ENCODE peak calls at places on chromosomes 7 and 10, in six cellular contexts. N is effector CD8-positive, alpha-beta T cell; T is thoracic aorta; J is germinal center; X is hypothalamus; U is stimulated activated naive CD8-positive, alpha-beta T cell treated with anti-CD3 and anti-CD28 coated beads, Interleukin-15, Interleukin-2, amounts not matched to agents 100 U/mL and 50 U/mL, for 24 hours. A is an unnamed sample.
A peak's percentile ranks its signal among the peaks of the same experiment; 100 is the strongest.

GRCh38 chr7:108613147-108613948 is 43.7 kb downstream of the DNAJB9 start:
- DNase-seq in U (no peak), N (no peak), J (peak; percentile 17), X (no peak), T (no peak), A (no peak)

GRCh38 chr7:29623976-29624375 is 60.3 kb downstream of the PRR15 start:
- DNase-seq in U (no peak), T (no peak), J (no peak), X (no peak), N (no peak), A (no peak)

GRCh38 chr7:136859798-136860197 is 8.7 kb upstream of the CHRM2 start:
- DNase-seq in J (no peak), T (no peak), N (no peak), X (no peak), U (no peak), A (no peak)

GRCh38 chr10:49163741-49164140 is 24.4 kb downstream of the TMEM273 start:
- DNase-seq in N (no peak), U (no peak), X (no peak), J (no peak), T (no peak), A (no peak)

GRCh38 chr7:110685899-110686298 is 405.0 kb upstream of the LRRN3 start:
- DNase-seq in N (no peak), U (no peak), T (no peak), X (no peak), J (no peak), A (no peak)

GRCh38 chr7:98134420-98134819 is 27.8 kb downstream of the LMTK2 start:
- DNase-seq in X (no peak), N (no peak), J (no peak), U (no peak), T (no peak), A (no peak)

GRCh38 chr7:75953431-75953830 is 38.5 kb downstream of the POR start:
- DNase-seq in T (no peak), X (no peak), U (no peak), J (no peak), N (no peak), A (no peak)

GRCh38 chr10:52424343-52424742 is 110.3 kb downstream of the DKK1 start:
- DNase-seq in U (no peak), N (no peak), T (no peak), X (no peak), J (no peak), A (no peak)

GRCh38 chr7:30662431-30662939 is 19.8 kb downstream of the CRHR2 start:
- DNase-seq in X (no peak), N (no peak), U (no peak), T (no peak), J (no peak), A (no peak)

GRCh38 chr7:76054129-76055120 is 6.5 kb downstream of the MDH2 start:
- DNase-seq in J (no peak), T (no peak), U (no peak), X (no peak), N (no peak), A (no peak)

GRCh38 chr10:21954132-21954531 is 49.4 kb downstream of the DNAJC1 start:
- DNase-seq in J (peak; percentile 10), N (no peak), U (no peak), X (no peak), T (no peak), A (no peak)

GRCh38 chr10:120456626-120457430 is at the start of gene PLPP4:
- DNase-seq in X (peak; percentile 43), U (peak; percentile 6), T (no peak), N (no peak), J (peak; percentile 19), A (peak; percentile 60)

GRCh38 chr7:151837285-151838042 is 39.5 kb downstream of the PRKAG2 start:
- DNase-seq in N (no peak), T (no peak), X (no peak), J (no peak), U (no peak), A (no peak)